ENCODE peak calls at places on chromosome 3, in four cellular contexts. One of them, this sample, is unnamed.

GRCh38 chr3:196740476-196741400 is 1.1 kb downstream of the PAK2 start:
- DNase-seq in mesenteric fat pad: no peak
- DNase-seq in NAMALWA: peak
- DNase-seq in stimulated activated CD8-positive, alpha-beta memory T cell treated with anti-CD3 and anti-CD28 coated beads, Interleukin-7, amount 100 ng/mL, for 1 hour: no peak
- DNase-seq in this sample: peak

GRCh38 chr3:12288466-12289129 is at the start of gene PPARG:
- DNase-seq in mesenteric fat pad: no peak
- DNase-seq in NAMALWA: no peak
- DNase-seq in stimulated activated CD8-positive, alpha-beta memory T cell treated with anti-CD3 and anti-CD28 coated beads, Interleukin-7, amount 100 ng/mL, for 1 hour: no peak
- DNase-seq in this sample: peak

GRCh38 chr3:6679510-6679909 is 181.4 kb upstream of the GRM7 start:
- DNase-seq in mesenteric fat pad: no peak
- DNase-seq in NAMALWA: peak
- DNase-seq in stimulated activated CD8-positive, alpha-beta memory T cell treated with anti-CD3 and anti-CD28 coated beads, Interleukin-7, amount 100 ng/mL, for 1 hour: no peak
- DNase-seq in this sample: no peak

GRCh38 chr3:52451237-52452083 is 2.4 kb downstream of the TNNC1 start:
- DNase-seq in mesenteric fat pad: no peak
- DNase-seq in NAMALWA: no peak
- DNase-seq in stimulated activated CD8-positive, alpha-beta memory T cell treated with anti-CD3 and anti-CD28 coated beads, Interleukin-7, amount 100 ng/mL, for 1 hour: no peak
- DNase-seq in this sample: no peak

GRCh38 chr3:124993462-124993861 is 58.9 kb upstream of the MUC13 start:
- DNase-seq in mesenteric fat pad: no peak
- DNase-seq in NAMALWA: no peak
- DNase-seq in stimulated activated CD8-positive, alpha-beta memory T cell treated with anti-CD3 and anti-CD28 coated beads, Interleukin-7, amount 100 ng/mL, for 1 hour: no peak
- DNase-seq in this sample: no peak

GRCh38 chr3:136280961-136281360 is 30.8 kb downstream of the PCCB start:
- DNase-seq in mesenteric fat pad: no peak
- DNase-seq in NAMALWA: no peak
- DNase-seq in stimulated activated CD8-positive, alpha-beta memory T cell treated with anti-CD3 and anti-CD28 coated beads, Interleukin-7, amount 100 ng/mL, for 1 hour: no peak
- DNase-seq in this sample: no peak

GRCh38 chr3:132641837-132642538 is 17.6 kb downstream of the ACAD11 start:
- DNase-seq in mesenteric fat pad: no peak
- DNase-seq in NAMALWA: peak
- DNase-seq in stimulated activated CD8-positive, alpha-beta memory T cell treated with anti-CD3 and anti-CD28 coated beads, Interleukin-7, amount 100 ng/mL, for 1 hour: no peak
- DNase-seq in this sample: peak

GRCh38 chr3:46293991-46294833 is 52.0 kb downstream of the CCR3 start:
- DNase-seq in mesenteric fat pad: no peak
- DNase-seq in NAMALWA: no peak
- DNase-seq in stimulated activated CD8-positive, alpha-beta memory T cell treated with anti-CD3 and anti-CD28 coated beads, Interleukin-7, amount 100 ng/mL, for 1 hour: no peak
- DNase-seq in this sample: no peak

GRCh38 chr3:160225181-160226025 is at the start of gene C3orf80:
- DNase-seq in mesenteric fat pad: no peak
- DNase-seq in NAMALWA: no peak
- DNase-seq in stimulated activated CD8-positive, alpha-beta memory T cell treated with anti-CD3 and anti-CD28 coated beads, Interleukin-7, amount 100 ng/mL, for 1 hour: no peak
- DNase-seq in this sample: peak

GRCh38 chr3:86991840-86992430 is 986 bp upstream of the VGLL3 start:
- DNase-seq in mesenteric fat pad: no peak
- DNase-seq in NAMALWA: no peak
- DNase-seq in stimulated activated CD8-positive, alpha-beta memory T cell treated with anti-CD3 and anti-CD28 coated beads, Interleukin-7, amount 100 ng/mL, for 1 hour: no peak
- DNase-seq in this sample: no peak

GRCh38 chr3:53137835-53138446 is 7.7 kb upstream of the RFT1 start:
- DNase-seq in mesenteric fat pad: no peak
- DNase-seq in NAMALWA: no peak
- DNase-seq in stimulated activated CD8-positive, alpha-beta memory T cell treated with anti-CD3 and anti-CD28 coated beads, Interleukin-7, amount 100 ng/mL, for 1 hour: no peak
- DNase-seq in this sample: no peak

GRCh38 chr3:71563827-71564226 is 19.7 kb downstream of the FOXP1 start:
- DNase-seq in mesenteric fat pad: no peak
- DNase-seq in NAMALWA: peak
- DNase-seq in stimulated activated CD8-positive, alpha-beta memory T cell treated with anti-CD3 and anti-CD28 coated beads, Interleukin-7, amount 100 ng/mL, for 1 hour: no peak
- DNase-seq in this sample: no peak

GRCh38 chr3:9211155-9211950 is 38.1 kb downstream of the SRGAP3 start:
- DNase-seq in mesenteric fat pad: peak
- DNase-seq in NAMALWA: no peak
- DNase-seq in stimulated activated CD8-positive, alpha-beta memory T cell treated with anti-CD3 and anti-CD28 coated beads, Interleukin-7, amount 100 ng/mL, for 1 hour: no peak
- DNase-seq in this sample: peak

GRCh38 chr3:169812844-169813677 is at the start of the genes LRRC34 and LRRIQ4:
- DNase-seq in mesenteric fat pad: no peak
- DNase-seq in NAMALWA: peak
- DNase-seq in stimulated activated CD8-positive, alpha-beta memory T cell treated with anti-CD3 and anti-CD28 coated beads, Interleukin-7, amount 100 ng/mL, for 1 hour: peak
- DNase-seq in this sample: no peak

GRCh38 chr3:78506581-78507195 is 1261.1 kb downstream of the ROBO1 start:
- DNase-seq in mesenteric fat pad: no peak
- DNase-seq in NAMALWA: no peak
- DNase-seq in stimulated activated CD8-positive, alpha-beta memory T cell treated with anti-CD3 and anti-CD28 coated beads, Interleukin-7, amount 100 ng/mL, for 1 hour: no peak
- DNase-seq in this sample: peak

GRCh38 chr3:129312021-129312639 is 33.5 kb downstream of the HMCES start:
- DNase-seq in mesenteric fat pad: no peak
- DNase-seq in NAMALWA: no peak
- DNase-seq in stimulated activated CD8-positive, alpha-beta memory T cell treated with anti-CD3 and anti-CD28 coated beads, Interleukin-7, amount 100 ng/mL, for 1 hour: no peak
- DNase-seq in this sample: no peak

GRCh38 chr3:50146316-50146901 is 8.7 kb upstream of the SEMA3F start:
- DNase-seq in mesenteric fat pad: no peak
- DNase-seq in NAMALWA: no peak
- DNase-seq in stimulated activated CD8-positive, alpha-beta memory T cell treated with anti-CD3 and anti-CD28 coated beads, Interleukin-7, amount 100 ng/mL, for 1 hour: no peak
- DNase-seq in this sample: no peak

GRCh38 chr3:25412269-25412668 is 15.8 kb upstream of the RARB start:
- DNase-seq in mesenteric fat pad: no peak
- DNase-seq in NAMALWA: no peak
- DNase-seq in stimulated activated CD8-positive, alpha-beta memory T cell treated with anti-CD3 and anti-CD28 coated beads, Interleukin-7, amount 100 ng/mL, for 1 hour: no peak
- DNase-seq in this sample: peak

GRCh38 chr3:104291878-104292277 is 1074.8 kb upstream of the ALCAM start:
- DNase-seq in mesenteric fat pad: no peak
- DNase-seq in NAMALWA: peak
- DNase-seq in stimulated activated CD8-positive, alpha-beta memory T cell treated with anti-CD3 and anti-CD28 coated beads, Interleukin-7, amount 100 ng/mL, for 1 hour: no peak
- DNase-seq in this sample: no peak

GRCh38 chr3:41710646-41711388 is 251.1 kb downstream of the ULK4 start:
- DNase-seq in mesenteric fat pad: no peak
- DNase-seq in NAMALWA: no peak
- DNase-seq in stimulated activated CD8-positive, alpha-beta memory T cell treated with anti-CD3 and anti-CD28 coated beads, Interleukin-7, amount 100 ng/mL, for 1 hour: no peak
- DNase-seq in this sample: peak

GRCh38 chr3:64063207-64063981 is 40.1 kb upstream of the PSMD6 start:
- DNase-seq in mesenteric fat pad: no peak
- DNase-seq in NAMALWA: no peak
- DNase-seq in stimulated activated CD8-positive, alpha-beta memory T cell treated with anti-CD3 and anti-CD28 coated beads, Interleukin-7, amount 100 ng/mL, for 1 hour: no peak
- DNase-seq in this sample: no peak

GRCh38 chr3:29912600-29913288 is 631.9 kb downstream of the RBMS3 start:
- DNase-seq in mesenteric fat pad: no peak
- DNase-seq in NAMALWA: no peak
- DNase-seq in stimulated activated CD8-positive, alpha-beta memory T cell treated with anti-CD3 and anti-CD28 coated beads, Interleukin-7, amount 100 ng/mL, for 1 hour: no peak
- DNase-seq in this sample: no peak

GRCh38 chr3:76442374-76442915 is 597.5 kb upstream of the ROBO2 start:
- DNase-seq in mesenteric fat pad: no peak
- DNase-seq in NAMALWA: no peak
- DNase-seq in stimulated activated CD8-positive, alpha-beta memory T cell treated with anti-CD3 and anti-CD28 coated beads, Interleukin-7, amount 100 ng/mL, for 1 hour: no peak
- DNase-seq in this sample: no peak

GRCh38 chr3:157130881-157131251 is 29.1 kb downstream of the CCNL1 start:
- DNase-seq in mesenteric fat pad: no peak
- DNase-seq in NAMALWA: no peak
- DNase-seq in stimulated activated CD8-positive, alpha-beta memory T cell treated with anti-CD3 and anti-CD28 coated beads, Interleukin-7, amount 100 ng/mL, for 1 hour: no peak
- DNase-seq in this sample: no peak

GRCh38 chr3:124115279-124115678 is 123.4 kb upstream of the ROPN1 start:
- DNase-seq in mesenteric fat pad: no peak
- DNase-seq in NAMALWA: no peak
- DNase-seq in stimulated activated CD8-positive, alpha-beta memory T cell treated with anti-CD3 and anti-CD28 coated beads, Interleukin-7, amount 100 ng/mL, for 1 hour: no peak
- DNase-seq in this sample: no peak

GRCh38 chr3:21294768-21295167 is 456.2 kb downstream of the ZNF385D start:
- DNase-seq in mesenteric fat pad: no peak
- DNase-seq in NAMALWA: no peak
- DNase-seq in stimulated activated CD8-positive, alpha-beta memory T cell treated with anti-CD3 and anti-CD28 coated beads, Interleukin-7, amount 100 ng/mL, for 1 hour: no peak
- DNase-seq in this sample: no peak

GRCh38 chr3:11377726-11378125 is 105.5 kb downstream of the ATG7 start:
- DNase-seq in mesenteric fat pad: no peak
- DNase-seq in NAMALWA: no peak
- DNase-seq in stimulated activated CD8-positive, alpha-beta memory T cell treated with anti-CD3 and anti-CD28 coated beads, Interleukin-7, amount 100 ng/mL, for 1 hour: no peak
- DNase-seq in this sample: no peak

GRCh38 chr3:25725810-25726209 is 57.4 kb downstream of the NGLY1 start:
- DNase-seq in mesenteric fat pad: no peak
- DNase-seq in NAMALWA: no peak
- DNase-seq in stimulated activated CD8-positive, alpha-beta memory T cell treated with anti-CD3 and anti-CD28 coated beads, Interleukin-7, amount 100 ng/mL, for 1 hour: no peak
- DNase-seq in this sample: no peak

GRCh38 chr3:41985018-41985417 is 23.1 kb upstream of the ULK4 start:
- DNase-seq in mesenteric fat pad: no peak
- DNase-seq in NAMALWA: no peak
- DNase-seq in stimulated activated CD8-positive, alpha-beta memory T cell treated with anti-CD3 and anti-CD28 coated beads, Interleukin-7, amount 100 ng/mL, for 1 hour: no peak
- DNase-seq in this sample: no peak

GRCh38 chr3:126082334-126083137 is 1.4 kb downstream of the SLC41A3 start:
- DNase-seq in mesenteric fat pad: no peak
- DNase-seq in NAMALWA: no peak
- DNase-seq in stimulated activated CD8-positive, alpha-beta memory T cell treated with anti-CD3 and anti-CD28 coated beads, Interleukin-7, amount 100 ng/mL, for 1 hour: no peak
- DNase-seq in this sample: no peak

GRCh38 chr3:12496453-12496761 is 12.1 kb downstream of the TSEN2 start:
- DNase-seq in mesenteric fat pad: no peak
- DNase-seq in NAMALWA: no peak
- DNase-seq in stimulated activated CD8-positive, alpha-beta memory T cell treated with anti-CD3 and anti-CD28 coated beads, Interleukin-7, amount 100 ng/mL, for 1 hour: no peak
- DNase-seq in this sample: no peak

GRCh38 chr3:52341123-52341522 is 25.0 kb downstream of the DNAH1 start:
- DNase-seq in mesenteric fat pad: no peak
- DNase-seq in NAMALWA: no peak
- DNase-seq in stimulated activated CD8-positive, alpha-beta memory T cell treated with anti-CD3 and anti-CD28 coated beads, Interleukin-7, amount 100 ng/mL, for 1 hour: no peak
- DNase-seq in this sample: no peak

This sample was measured in Caki2.